ENCODE peak calls at places on chromosomes 12 and 14, in ten cellular contexts. P is GM23338, L is esophagus muscularis mucosa, T is HCT116, C is stomach, E is Panc1, O is K562, S is HL-60, V is H1, I is SK-N-SH. M is an unnamed sample.

GRCh38 chr12:22684526-22685118 is 59.7 kb downstream of the ETNK1 start:
- DNase-seq in E (no peak), I (peak), C (no peak), V (no peak), L (no peak), S (no peak), O (no peak), P (peak), T (peak), M (no peak)

GRCh38 chr12:46693034-46693433 is 132.8 kb downstream of the SLC38A4 start:
- DNase-seq in O (no peak), P (no peak), T (no peak), C (no peak), E (no peak), S (no peak), L (no peak), V (no peak), I (no peak), M (no peak)

GRCh38 chr12:27015730-27016076 is 1.5 kb upstream of the TM7SF3 start:
- DNase-seq in V (no peak), O (peak), T (peak), I (peak), S (no peak), E (no peak), L (no peak), C (no peak), P (peak), M (no peak)

GRCh38 chr14:59161571-59162175 is 26.8 kb upstream of the DAAM1 start:
- DNase-seq in O (no peak), I (no peak), C (no peak), L (no peak), T (peak), S (no peak), E (no peak), V (no peak), P (peak), M (no peak)

GRCh38 chr12:6825398-6826124 is 2.6 kb upstream of the P3H3 start:
- DNase-seq in V (peak), S (peak), L (peak), I (peak), E (no peak), C (peak), T (peak), P (peak), O (peak), M (peak)

GRCh38 chr14:90274019-90274418 is 17.7 kb downstream of the PSMC1 start:
- DNase-seq in O (no peak), S (no peak), I (peak), V (peak), P (no peak), C (no peak), T (no peak), E (no peak), L (peak), M (peak)

GRCh38 chr14:23776296-23776695 is 140.1 kb downstream of the DHRS2 start:
- DNase-seq in O (no peak), L (no peak), T (no peak), E (no peak), S (no peak), I (no peak), C (no peak), V (no peak), P (no peak), M (no peak)

GRCh38 chr12:6508087-6508486 is 14.2 kb downstream of the NCAPD2 start:
- DNase-seq in V (no peak), P (no peak), T (no peak), L (no peak), I (no peak), E (no peak), S (no peak), C (no peak), O (no peak), M (no peak)

GRCh38 chr14:96660135-96660534 is 137.0 kb upstream of the VRK1 start:
- DNase-seq in L (peak), V (no peak), I (no peak), S (no peak), O (no peak), P (no peak), T (no peak), C (no peak), E (no peak), M (no peak)

GRCh38 chr12:115648463-115648862 is 629.0 kb downstream of the MED13L start:
- DNase-seq in P (no peak), E (no peak), O (no peak), L (no peak), T (no peak), V (no peak), C (no peak), I (no peak), S (no peak), M (no peak)

GRCh38 chr12:51874013-51874412 is 13.9 kb upstream of the ANKRD33 start:
- DNase-seq in I (no peak), O (no peak), L (no peak), C (no peak), S (no peak), V (no peak), T (no peak), P (no peak), E (no peak), M (no peak)

GRCh38 chr12:269216-269615 is 6.6 kb upstream of the SLC6A13 start:
- DNase-seq in L (no peak), V (no peak), I (no peak), P (no peak), T (no peak), O (no peak), S (no peak), C (no peak), E (no peak), M (no peak)

GRCh38 chr12:51920046-51920445 is 12.7 kb downstream of the ACVRL1 start:
- DNase-seq in L (no peak), O (no peak), S (no peak), E (no peak), C (no peak), V (no peak), I (peak), T (no peak), P (no peak), M (no peak)

GRCh38 chr14:101127239-101127638 is 223.7 kb upstream of the RTL1 start:
- DNase-seq in I (peak), P (no peak), E (no peak), L (peak), V (no peak), O (no peak), C (peak), S (no peak), T (no peak), M (no peak)

GRCh38 chr12:99282670-99283069 is 364.9 kb upstream of the GARIN6 start:
- DNase-seq in L (no peak), P (no peak), I (no peak), C (no peak), E (no peak), V (no peak), O (no peak), S (no peak), T (no peak), M (no peak)

DNA sequence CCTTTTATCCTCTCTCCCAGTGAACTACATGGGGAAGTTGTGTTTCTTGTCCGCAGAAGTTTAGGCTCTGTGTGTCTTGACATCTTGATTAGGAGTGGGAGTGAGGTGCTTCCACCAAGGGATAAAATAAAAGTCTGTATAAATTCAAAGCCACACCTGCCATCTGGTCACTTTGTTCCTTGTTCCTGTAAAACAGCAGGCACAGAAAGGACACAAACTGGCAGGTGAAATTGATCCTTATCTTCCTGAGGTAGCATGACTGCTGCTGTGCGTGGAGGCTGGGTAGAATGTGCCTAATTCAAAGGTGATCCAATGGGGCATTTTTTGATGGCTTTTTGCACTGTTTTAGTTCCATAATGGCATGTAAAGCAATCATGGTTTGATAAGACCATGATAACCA is 104.3 kb upstream of the KITLG start:
- DNase-seq in S (no peak), P (no peak), I (no peak), E (no peak), L (no peak), T (no peak), C (no peak), O (no peak), V (no peak), M (no peak)
- H3K4me3 ChIP-seq in S (no peak), P (no peak), I (no peak), E (no peak), L (no peak), T (no peak), C (no peak), O (no peak), V (no peak), M (no peak)

GRCh38 chr14:35117112-35117511 is 4.7 kb downstream of the PPP2R3C start:
- DNase-seq in P (no peak), V (no peak), I (no peak), O (no peak), L (no peak), C (no peak), E (no peak), T (no peak), S (no peak), M (no peak)
- TF ChIP-seq POLR2AphosphoS5 in P (no peak), V (no peak), I (no peak), O (no peak), L (no peak), C (no peak), E (no peak), T (no peak), S (no peak), M (no peak)

GRCh38 chr14:105014631-105015030 is 6.3 kb downstream of the CDCA4 start:
- DNase-seq in I (no peak), O (no peak), L (no peak), V (no peak), S (no peak), C (no peak), P (no peak), E (no peak), T (no peak), M (no peak)

GRCh38 chr14:105012171-105012985 is 8.5 kb downstream of the CDCA4 start:
- DNase-seq in P (no peak), T (no peak), V (no peak), E (no peak), S (peak), O (no peak), L (no peak), C (peak), I (peak), M (no peak)

GRCh38 chr14:105011312-105011990 is 9.4 kb downstream of the CDCA4 start:
- DNase-seq in O (no peak), L (no peak), E (no peak), S (no peak), T (no peak), P (no peak), V (no peak), C (no peak), I (no peak), M (no peak)

GRCh38 chr14:105014032-105014431 is 6.9 kb downstream of the CDCA4 start:
- DNase-seq in O (no peak), T (no peak), P (no peak), I (no peak), V (no peak), L (no peak), E (no peak), C (no peak), S (no peak), M (no peak)

GRCh38 chr14:105013150-105013787 is 7.6 kb downstream of the CDCA4 start:
- DNase-seq in L (no peak), T (no peak), P (no peak), I (peak), C (no peak), E (no peak), O (no peak), V (no peak), S (no peak), M (no peak)
- TF ChIP-seq CTCF in L (no peak), T (no peak), P (no peak), I (no peak), C (no peak), E (no peak), O (no peak), V (no peak), S (no peak), M (no peak)

GRCh38 chr14:35952584-35952983 is 126.4 kb downstream of the BRMS1L start:
- DNase-seq in P (no peak), C (no peak), O (no peak), V (no peak), L (peak), E (no peak), T (no peak), I (no peak), S (no peak), M (no peak)
- H3K4me3 ChIP-seq in P (no peak), C (no peak), O (no peak), V (no peak), L (no peak), E (no peak), T (no peak), I (no peak), S (no peak), M (no peak)

GRCh38 chr14:52013984-52014600 is 24.7 kb downstream of the RTRAF start:
- DNase-seq in L (no peak), I (peak), C (no peak), S (no peak), T (no peak), P (peak), V (peak), O (peak), E (no peak), M (peak)

GRCh38 chr14:52014601-52015267 is 25.4 kb downstream of the RTRAF start:
- DNase-seq in T (no peak), I (peak), V (no peak), E (no peak), C (no peak), S (peak), L (no peak), O (no peak), P (no peak), M (peak)

GRCh38 chr14:52010173-52010693 is 20.9 kb downstream of the RTRAF start:
- DNase-seq in O (no peak), L (no peak), P (no peak), E (no peak), T (no peak), S (no peak), C (no peak), I (no peak), V (no peak), M (no peak)

GRCh38 chr14:52011557-52011956 is 22.2 kb downstream of the RTRAF start:
- DNase-seq in O (no peak), P (no peak), L (no peak), V (no peak), T (no peak), S (no peak), C (no peak), I (no peak), E (no peak), M (no peak)

GRCh38 chr14:52012635-52013034 is 23.3 kb downstream of the RTRAF start:
- DNase-seq in O (no peak), V (no peak), S (no peak), I (no peak), L (no peak), P (peak), E (no peak), C (no peak), T (no peak), M (no peak)
- TF ChIP-seq POLR2AphosphoS5 in O (no peak), V (no peak), S (no peak), I (no peak), L (peak), P (no peak), E (no peak), C (peak), T (no peak), M (no peak)

GRCh38 chr12:68069276-68069675 is 80.0 kb downstream of the IFNG-AS1 start:
- DNase-seq in E (no peak), S (no peak), V (no peak), P (no peak), C (no peak), T (no peak), L (no peak), O (no peak), I (no peak), M (no peak)

GRCh38 chr12:68065687-68066086 is 76.4 kb downstream of the IFNG-AS1 start:
- DNase-seq in L (no peak), S (no peak), P (no peak), C (no peak), E (no peak), V (no peak), T (no peak), I (no peak), O (no peak), M (no peak)

GRCh38 chr12:68065163-68065562 is 75.9 kb downstream of the IFNG-AS1 start:
- DNase-seq in C (no peak), L (no peak), I (no peak), V (no peak), S (no peak), E (no peak), P (no peak), O (no peak), T (no peak), M (no peak)

GRCh38 chr12:68070957-68071356 is 81.7 kb downstream of the IFNG-AS1 start:
- DNase-seq in S (no peak), O (no peak), V (no peak), I (no peak), P (no peak), E (no peak), T (no peak), C (no peak), L (no peak), M (no peak)

GRCh38 chr12:68067762-68068376 is 78.6 kb downstream of the IFNG-AS1 start:
- DNase-seq in V (no peak), L (no peak), P (peak), I (no peak), S (no peak), O (peak), T (peak), C (no peak), E (no peak), M (no peak)
- TF ChIP-seq CTCF in V (peak), L (no peak), P (peak), I (peak), S (no peak), O (peak), T (peak), C (no peak), E (peak), M (no peak)

GRCh38 chr14:99774204-99774497 is 19.1 kb upstream of the EML1 start:
- DNase-seq in C (no peak), V (no peak), O (no peak), T (no peak), L (no peak), E (no peak), I (no peak), S (no peak), P (no peak), M (no peak)

GRCh38 chr14:99772371-99773283 is 20.6 kb upstream of the EML1 start:
- DNase-seq in S (no peak), T (no peak), C (no peak), E (no peak), L (no peak), I (no peak), O (no peak), P (no peak), V (no peak), M (no peak)

GRCh38 chr14:99773496-99774203 is 19.6 kb upstream of the EML1 start:
- DNase-seq in V (no peak), I (peak), T (no peak), E (no peak), S (no peak), O (no peak), C (no peak), P (peak), L (no peak), M (peak)

GRCh38 chr14:99775351-99775750 is 17.9 kb upstream of the EML1 start:
- DNase-seq in S (no peak), E (no peak), C (no peak), L (no peak), T (no peak), I (peak), P (peak), O (no peak), V (no peak), M (no peak)

GRCh38 chr14:99774526-99775307 is 18.5 kb upstream of the EML1 start:
- DNase-seq in L (no peak), V (no peak), I (no peak), E (no peak), P (no peak), C (peak), T (no peak), O (no peak), S (peak), M (no peak)
- H3K4me3 ChIP-seq in L (no peak), V (no peak), I (no peak), E (no peak), P (peak), C (no peak), T (no peak), O (no peak), S (no peak), M (no peak)

M was measured in upper lobe of left lung.